ENCODE peak calls at places on chromosome 12, in four cellular contexts. One of them, this sample, is unnamed.

GRCh38 chr12:81208193-81208946 is 130.5 kb downstream of the ACSS3 start:
- DNase-seq in DND-41: no peak
- DNase-seq in progenitor cell of endocrine pancreas: no peak
- DNase-seq in CD8-positive, alpha-beta T cell: no peak
- DNase-seq in this sample: no peak

GRCh38 chr12:118034429-118035193 is 18.1 kb downstream of the RFC5 start:
- DNase-seq in progenitor cell of endocrine pancreas: no peak
- DNase-seq in CD8-positive, alpha-beta T cell: no peak
- DNase-seq in DND-41: no peak
- DNase-seq in this sample: no peak

GRCh38 chr12:1300460-1300859 is 293.9 kb downstream of the FBXL14 start:
- DNase-seq in CD8-positive, alpha-beta T cell: no peak
- DNase-seq in DND-41: no peak
- DNase-seq in progenitor cell of endocrine pancreas: no peak
- DNase-seq in this sample: no peak

GRCh38 chr12:12720637-12721250 is 3.6 kb downstream of the CDKN1B start:
- DNase-seq in CD8-positive, alpha-beta T cell: peak
- DNase-seq in DND-41: peak
- DNase-seq in progenitor cell of endocrine pancreas: no peak
- DNase-seq in this sample: no peak

GRCh38 chr12:122946690-122947271 is 19.5 kb downstream of the ABCB9 start:
- DNase-seq in CD8-positive, alpha-beta T cell: peak
- DNase-seq in DND-41: peak
- DNase-seq in progenitor cell of endocrine pancreas: no peak
- DNase-seq in this sample: peak

GRCh38 chr12:3553681-3554546 is 62.9 kb downstream of the PRMT8 start:
- DNase-seq in CD8-positive, alpha-beta T cell: no peak
- DNase-seq in DND-41: peak
- DNase-seq in progenitor cell of endocrine pancreas: no peak
- DNase-seq in this sample: no peak

GRCh38 chr12:89070603-89071002 is 281.7 kb downstream of the DUSP6 start:
- DNase-seq in CD8-positive, alpha-beta T cell: no peak
- DNase-seq in DND-41: no peak
- DNase-seq in progenitor cell of endocrine pancreas: no peak
- DNase-seq in this sample: no peak

GRCh38 chr12:92270501-92270900 is 124.9 kb upstream of the BTG1 start:
- DNase-seq in progenitor cell of endocrine pancreas: no peak
- DNase-seq in CD8-positive, alpha-beta T cell: no peak
- DNase-seq in DND-41: no peak
- DNase-seq in this sample: no peak

GRCh38 chr12:118103601-118104382 is at the start of gene VSIG10:
- DNase-seq in DND-41: peak
- DNase-seq in progenitor cell of endocrine pancreas: peak
- DNase-seq in CD8-positive, alpha-beta T cell: no peak
- DNase-seq in this sample: peak

GRCh38 chr12:19158909-19159308 is 29.4 kb downstream of the PLEKHA5 start:
- DNase-seq in DND-41: no peak
- DNase-seq in CD8-positive, alpha-beta T cell: no peak
- DNase-seq in progenitor cell of endocrine pancreas: no peak
- DNase-seq in this sample: no peak

GRCh38 chr12:95126076-95126475 is 52.7 kb upstream of the NR2C1 start:
- DNase-seq in CD8-positive, alpha-beta T cell: no peak
- DNase-seq in DND-41: no peak
- DNase-seq in progenitor cell of endocrine pancreas: no peak
- DNase-seq in this sample: no peak

GRCh38 chr12:89307665-89308253 is 44.5 kb downstream of the DUSP6 start:
- DNase-seq in progenitor cell of endocrine pancreas: no peak
- DNase-seq in DND-41: no peak
- DNase-seq in CD8-positive, alpha-beta T cell: no peak
- DNase-seq in this sample: no peak

GRCh38 chr12:97182719-97183118 is 275.7 kb downstream of the NEDD1 start:
- DNase-seq in CD8-positive, alpha-beta T cell: no peak
- DNase-seq in DND-41: no peak
- DNase-seq in progenitor cell of endocrine pancreas: no peak
- DNase-seq in this sample: no peak

GRCh38 chr12:109731231-109731731 is 17.7 kb downstream of the FAM222A start:
- DNase-seq in CD8-positive, alpha-beta T cell: peak
- DNase-seq in progenitor cell of endocrine pancreas: no peak
- DNase-seq in DND-41: no peak
- DNase-seq in this sample: no peak

GRCh38 chr12:14111230-14111865 is 129.9 kb upstream of the GRIN2B start:
- DNase-seq in DND-41: peak
- DNase-seq in CD8-positive, alpha-beta T cell: no peak
- DNase-seq in progenitor cell of endocrine pancreas: no peak
- DNase-seq in this sample: peak

DNA sequence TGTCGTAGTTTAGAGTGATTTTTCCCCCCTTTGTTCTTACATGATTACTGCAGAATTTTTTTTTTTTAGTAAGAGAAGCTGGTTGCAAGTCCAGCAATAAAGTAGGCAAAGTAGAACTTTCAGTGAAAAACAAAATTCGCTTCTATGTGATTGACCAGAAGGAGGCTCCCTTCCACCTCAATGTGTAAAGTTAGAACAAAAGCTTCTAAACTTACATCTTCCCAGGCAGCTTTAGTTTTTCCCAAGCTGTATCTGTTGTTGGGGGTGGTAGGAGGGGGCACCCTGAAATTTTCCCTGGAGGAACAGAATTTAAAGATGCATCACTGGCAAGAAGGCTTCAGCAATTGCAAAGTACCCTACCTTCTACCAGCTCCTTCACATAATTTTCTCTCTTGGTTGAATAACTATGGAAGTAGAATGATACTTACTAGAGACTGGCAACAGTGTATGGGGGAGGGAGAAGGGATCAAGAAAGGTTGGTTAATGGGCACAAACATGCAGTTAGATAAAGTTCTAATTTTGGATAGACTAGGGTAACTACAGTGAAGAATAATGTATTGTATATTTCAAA is 87.3 kb upstream of the E2F7 start:
- DNase-seq in progenitor cell of endocrine pancreas: no peak
- DNase-seq in DND-41: no peak
- DNase-seq in CD8-positive, alpha-beta T cell: no peak
- DNase-seq in this sample: no peak
- TF ChIP-seq CTCF in progenitor cell of endocrine pancreas: peak
- TF ChIP-seq CTCF in DND-41: peak
- TF ChIP-seq CTCF in CD8-positive, alpha-beta T cell: no peak
- TF ChIP-seq CTCF in this sample: peak

DNA sequence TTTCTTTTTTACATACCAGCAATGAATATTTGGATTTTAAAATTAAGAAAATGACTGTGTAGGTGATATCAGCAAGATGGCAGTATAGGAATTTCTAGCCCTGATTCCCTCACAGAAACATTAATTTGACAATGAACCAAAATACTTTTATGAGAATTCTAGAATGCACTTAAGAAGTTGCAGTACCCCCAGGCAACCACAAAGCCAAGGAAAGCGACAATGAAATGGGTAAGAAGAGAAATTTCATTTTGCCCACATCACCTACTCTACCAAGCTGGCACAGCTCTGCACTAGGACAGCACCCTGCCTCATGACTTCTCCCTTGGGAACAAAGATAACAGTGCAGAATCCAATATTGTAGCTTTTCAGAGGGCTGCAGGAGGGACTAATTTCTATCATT is 6.6 kb downstream of the OR9K2 start:
- DNase-seq in DND-41: no peak
- DNase-seq in progenitor cell of endocrine pancreas: no peak
- DNase-seq in CD8-positive, alpha-beta T cell: no peak
- DNase-seq in this sample: no peak
- TF ChIP-seq CTCF in DND-41: peak
- TF ChIP-seq CTCF in progenitor cell of endocrine pancreas: peak
- TF ChIP-seq CTCF in CD8-positive, alpha-beta T cell: no peak
- TF ChIP-seq CTCF in this sample: no peak

GRCh38 chr12:63154560-63154959 is 3.6 kb upstream of the AVPR1A start:
- DNase-seq in progenitor cell of endocrine pancreas: no peak
- DNase-seq in CD8-positive, alpha-beta T cell: no peak
- DNase-seq in DND-41: no peak
- DNase-seq in this sample: no peak

GRCh38 chr12:63150255-63151060 is 543 bp downstream of the AVPR1A start:
- DNase-seq in DND-41: no peak
- DNase-seq in CD8-positive, alpha-beta T cell: no peak
- DNase-seq in progenitor cell of endocrine pancreas: peak
- DNase-seq in this sample: peak

GRCh38 chr12:63149884-63150254 is 1.1 kb downstream of the AVPR1A start:
- DNase-seq in CD8-positive, alpha-beta T cell: no peak
- DNase-seq in progenitor cell of endocrine pancreas: no peak
- DNase-seq in DND-41: no peak
- DNase-seq in this sample: peak

GRCh38 chr12:63151061-63151897 is at the start of gene AVPR1A:
- DNase-seq in progenitor cell of endocrine pancreas: no peak
- DNase-seq in CD8-positive, alpha-beta T cell: no peak
- DNase-seq in DND-41: no peak
- DNase-seq in this sample: peak

DNA sequence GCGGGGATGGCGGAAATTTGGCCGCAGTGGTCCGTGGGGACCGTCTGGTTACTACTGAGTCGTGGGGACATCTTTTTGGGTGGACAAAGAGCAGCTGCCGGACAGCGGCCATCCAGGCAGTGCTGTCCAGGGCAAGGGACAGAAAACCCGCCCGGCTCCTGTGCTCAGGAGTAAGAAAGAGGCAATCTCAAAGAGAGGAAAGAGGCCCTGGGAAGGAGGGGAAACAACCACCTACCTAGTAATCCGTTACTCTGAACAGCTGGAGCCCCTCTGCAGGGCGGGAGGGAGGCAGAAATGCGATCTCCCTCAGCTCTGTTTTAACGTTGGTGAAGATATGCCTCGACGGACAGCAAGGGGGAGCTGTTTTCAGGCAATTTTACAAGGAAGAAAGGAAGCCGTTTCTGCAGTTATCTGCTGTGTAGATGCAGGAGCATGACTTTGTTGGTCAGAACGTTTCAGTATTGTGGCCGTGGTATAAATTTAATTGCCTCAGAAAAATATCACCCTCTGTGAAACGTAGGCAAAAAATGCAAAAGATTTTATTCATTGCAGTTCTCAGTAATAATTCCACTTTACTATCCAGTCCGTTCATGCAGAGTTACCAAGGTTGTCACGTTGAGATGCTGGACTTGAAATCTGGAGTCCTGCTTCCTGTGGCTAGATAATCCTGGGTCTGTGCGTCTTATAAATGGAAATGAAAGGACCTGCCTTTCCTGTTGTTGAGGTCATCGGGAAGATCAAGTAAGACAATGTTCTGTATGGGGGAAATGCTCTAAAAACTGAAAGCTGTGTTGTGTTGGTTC is 1.1 kb upstream of the AVPR1A start:
- DNase-seq in CD8-positive, alpha-beta T cell: no peak
- DNase-seq in DND-41: peak
- DNase-seq in progenitor cell of endocrine pancreas: peak
- DNase-seq in this sample: peak
- TF ChIP-seq CTCF in CD8-positive, alpha-beta T cell: no peak
- TF ChIP-seq CTCF in DND-41: peak
- TF ChIP-seq CTCF in progenitor cell of endocrine pancreas: peak
- TF ChIP-seq CTCF in this sample: peak

GRCh38 chr12:102539651-102540553 is 59.5 kb upstream of the IGF1 start:
- DNase-seq in progenitor cell of endocrine pancreas: no peak
- DNase-seq in CD8-positive, alpha-beta T cell: no peak
- DNase-seq in DND-41: no peak
- DNase-seq in this sample: no peak

GRCh38 chr12:102540856-102541385 is 60.6 kb upstream of the IGF1 start:
- DNase-seq in DND-41: no peak
- DNase-seq in CD8-positive, alpha-beta T cell: no peak
- DNase-seq in progenitor cell of endocrine pancreas: no peak
- DNase-seq in this sample: no peak

GRCh38 chr12:102543931-102544485 is 63.6 kb upstream of the IGF1 start:
- DNase-seq in CD8-positive, alpha-beta T cell: no peak
- DNase-seq in progenitor cell of endocrine pancreas: no peak
- DNase-seq in DND-41: no peak
- DNase-seq in this sample: no peak

GRCh38 chr12:102542816-102543448 is 62.6 kb upstream of the IGF1 start:
- DNase-seq in DND-41: no peak
- DNase-seq in progenitor cell of endocrine pancreas: no peak
- DNase-seq in CD8-positive, alpha-beta T cell: no peak
- DNase-seq in this sample: no peak

GRCh38 chr12:102543494-102543893 is 63.1 kb upstream of the IGF1 start:
- DNase-seq in DND-41: no peak
- DNase-seq in CD8-positive, alpha-beta T cell: no peak
- DNase-seq in progenitor cell of endocrine pancreas: no peak
- DNase-seq in this sample: no peak
- TF ChIP-seq CTCF in DND-41: no peak
- TF ChIP-seq CTCF in CD8-positive, alpha-beta T cell: no peak
- TF ChIP-seq CTCF in progenitor cell of endocrine pancreas: peak
- TF ChIP-seq CTCF in this sample: peak

DNA sequence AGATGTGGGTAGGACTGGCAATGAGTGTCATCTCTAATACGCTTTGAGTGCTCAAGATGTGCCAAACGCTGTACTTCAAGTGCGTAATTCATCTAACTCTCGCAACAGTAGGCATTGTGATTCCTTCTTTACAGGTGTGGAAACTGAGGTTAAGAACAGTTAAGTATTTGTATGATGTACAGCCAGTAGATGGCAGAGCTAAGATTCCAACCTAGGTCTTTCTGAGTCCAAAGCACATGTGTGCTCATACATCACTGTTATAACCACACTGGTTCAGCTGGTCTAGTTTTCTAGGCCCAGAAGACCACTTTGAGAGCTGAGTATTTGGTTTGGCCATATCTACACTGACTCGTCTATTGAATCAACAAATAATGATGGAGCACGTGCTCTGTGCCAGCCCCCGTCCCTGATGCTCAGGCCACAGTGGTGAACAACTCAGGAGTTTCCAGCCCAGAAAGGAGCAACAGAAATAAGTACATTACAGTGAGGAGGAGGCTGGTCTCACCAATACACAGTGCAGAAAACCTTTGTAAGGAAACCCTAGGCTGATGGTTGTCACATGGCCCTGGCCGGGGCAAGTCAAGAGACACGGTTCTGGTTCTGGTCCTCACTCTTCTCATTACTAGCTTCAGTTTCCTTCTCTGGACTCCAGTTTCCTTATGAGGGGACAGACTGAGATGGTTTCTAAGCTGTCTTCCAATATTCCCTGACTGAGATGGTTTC is 69.3 kb upstream of the SCN8A start:
- DNase-seq in DND-41: no peak
- DNase-seq in progenitor cell of endocrine pancreas: no peak
- DNase-seq in CD8-positive, alpha-beta T cell: no peak
- DNase-seq in this sample: no peak
- TF ChIP-seq CTCF in DND-41: peak
- TF ChIP-seq CTCF in progenitor cell of endocrine pancreas: no peak
- TF ChIP-seq CTCF in CD8-positive, alpha-beta T cell: no peak
- TF ChIP-seq CTCF in this sample: no peak